ENCODE peak calls at places on chromosomes 2 and 18, in ten cellular contexts. K, N, H, V, A, M, X, W, P and S are unnamed samples.

GRCh38 chr2:83949361-83949760 is 509.7 kb downstream of the SUCLG1 start:
- DNase-seq in K (no peak), N (no peak), H (no peak), V (no peak), A (no peak), M (no peak), X (no peak), W (no peak), P (no peak), S (no peak)

GRCh38 chr2:103161456-103162289 is 399.8 kb downstream of the TMEM182 start:
- DNase-seq in K (peak; percentile 42), N (peak; percentile 14), H (peak; percentile 40), V (no peak), A (peak; percentile 67), M (no peak), X (no peak), W (peak; percentile 50), P (peak; percentile 55), S (no peak)

GRCh38 chr2:28716265-28716865 is 35.3 kb upstream of the PPP1CB start:
- DNase-seq in K (peak; percentile 7), N (peak; percentile 63), H (peak; percentile 95), V (no peak), A (peak; percentile 93), M (peak; percentile 54), X (peak; percentile 71), W (peak; percentile 91), P (peak; percentile 88), S (no peak)

GRCh38 chr2:73903313-73903712 is 10.5 kb downstream of the ACTG2 start:
- DNase-seq in K (no peak), N (no peak), H (no peak), V (no peak), A (no peak), M (no peak), X (no peak), W (no peak), P (no peak), S (no peak)

GRCh38 chr2:120161190-120161589 is 62.0 kb downstream of the TMEM185B start:
- DNase-seq in K (no peak), N (no peak), H (no peak), V (no peak), A (peak; percentile 34), M (no peak), X (no peak), W (no peak), P (no peak), S (no peak)

GRCh38 chr2:138485019-138485418 is 16.6 kb upstream of the SPOPL start:
- DNase-seq in K (no peak), N (no peak), H (peak; percentile 19), V (no peak), A (no peak), M (no peak), X (no peak), W (no peak), P (no peak), S (no peak)

GRCh38 chr2:60445684-60446184 is 107.7 kb downstream of the BCL11A start:
- DNase-seq in K (no peak), N (no peak), H (no peak), V (no peak), A (peak; percentile 61), M (no peak), X (no peak), W (no peak), P (no peak), S (no peak)

GRCh38 chr18:68847219-68847860 is 49.5 kb downstream of the CCDC102B start:
- DNase-seq in K (no peak), N (no peak), H (peak; percentile 32), V (no peak), A (peak; percentile 71), M (no peak), X (no peak), W (peak; percentile 57), P (peak; percentile 42), S (no peak)

GRCh38 chr2:128358941-128359731 is 40.5 kb upstream of the HS6ST1 start:
- DNase-seq in K (no peak), N (no peak), H (no peak), V (no peak), A (no peak), M (no peak), X (no peak), W (no peak), P (no peak), S (no peak)

GRCh38 chr2:43214253-43214652 is 12.2 kb downstream of the ZFP36L2 start:
- DNase-seq in K (no peak), N (no peak), H (no peak), V (no peak), A (no peak), M (no peak), X (no peak), W (no peak), P (no peak), S (no peak)

GRCh38 chr2:157837851-157838441 is 38.2 kb downstream of the ACVR1 start:
- DNase-seq in K (peak; percentile 43), N (no peak), H (peak; percentile 25), V (no peak), A (peak; percentile 62), M (no peak), X (peak; percentile 69), W (peak; percentile 27), P (no peak), S (no peak)

GRCh38 chr18:62030091-62030985 is 137.5 kb upstream of the RNF152 start:
- DNase-seq in K (no peak), N (no peak), H (peak; percentile 77), V (no peak), A (peak; percentile 57), M (no peak), X (no peak), W (peak; percentile 41), P (no peak), S (no peak)

GRCh38 chr18:79988925-79989361 is 580 bp upstream of the TXNL4A start:
- DNase-seq in K (no peak), N (no peak), H (peak; percentile 54), V (no peak), A (peak; percentile 72), M (no peak), X (no peak), W (peak; percentile 59), P (no peak), S (no peak)

GRCh38 chr2:207770602-207771404 is 1.1 kb upstream of the FZD5 start:
- DNase-seq in K (no peak), N (no peak), H (no peak), V (no peak), A (peak; percentile 26), M (no peak), X (no peak), W (peak; percentile 10), P (no peak), S (no peak)

GRCh38 chr2:45889053-45889452 is 237.6 kb downstream of the PRKCE start:
- DNase-seq in K (no peak), N (no peak), H (no peak), V (peak; percentile 16), A (peak; percentile 43), M (no peak), X (no peak), W (no peak), P (no peak), S (peak; percentile 60)

GRCh38 chr2:61906187-61906470 is 655 bp downstream of the COMMD1 start:
- DNase-seq in K (no peak), N (no peak), H (no peak), V (no peak), A (no peak), M (no peak), X (no peak), W (no peak), P (no peak), S (no peak)

GRCh38 chr2:99101697-99102096 is 39.8 kb upstream of the C2orf15 start:
- DNase-seq in K (no peak), N (no peak), H (peak; percentile 42), V (no peak), A (peak; percentile 26), M (no peak), X (no peak), W (peak; percentile 17), P (peak; percentile 82), S (no peak)

GRCh38 chr2:30385327-30385726 is 61.7 kb upstream of the LCLAT1 start:
- DNase-seq in K (no peak), N (no peak), H (peak; percentile 40), V (no peak), A (peak; percentile 54), M (no peak), X (no peak), W (peak; percentile 13), P (no peak), S (no peak)

GRCh38 chr2:112183327-112184025 is 45.3 kb downstream of the FBLN7 start:
- DNase-seq in K (no peak), N (no peak), H (peak; percentile 21), V (no peak), A (peak; percentile 23), M (no peak), X (no peak), W (no peak), P (no peak), S (no peak)

GRCh38 chr2:80830891-80831290 is 526.3 kb upstream of the LRRTM1 start:
- DNase-seq in K (no peak), N (no peak), H (no peak), V (no peak), A (no peak), M (no peak), X (no peak), W (no peak), P (no peak), S (no peak)

GRCh38 chr18:54284967-54285785 is 15.9 kb downstream of the POLI start:
- DNase-seq in K (no peak), N (peak; percentile 17), H (peak; percentile 70), V (peak; percentile 32), A (peak; percentile 83), M (no peak), X (no peak), W (peak; percentile 82), P (no peak), S (no peak)

GRCh38 chr18:1446765-1447164 is 542.1 kb downstream of the ADCYAP1 start:
- DNase-seq in K (no peak), N (no peak), H (no peak), V (no peak), A (no peak), M (no peak), X (no peak), W (no peak), P (no peak), S (no peak)

GRCh38 chr18:63887424-63887823 is at the start of gene SERPINB2:
- DNase-seq in K (no peak), N (no peak), H (peak; percentile 70), V (no peak), A (no peak), M (peak; percentile 55), X (no peak), W (peak; percentile 85), P (no peak), S (no peak)

GRCh38 chr2:62304429-62305417 is 108.8 kb downstream of the B3GNT2 start:
- DNase-seq in K (peak; percentile 56), N (peak; percentile 20), H (peak; percentile 81), V (no peak), A (peak; percentile 98), M (no peak), X (peak; percentile 12), W (peak; percentile 84), P (peak; percentile 84), S (peak; percentile 39)

GRCh38 chr2:10325278-10326145 is 22.8 kb downstream of the HPCAL1 start:
- DNase-seq in K (peak; percentile 83), N (no peak), H (no peak), V (no peak), A (no peak), M (no peak), X (no peak), W (no peak), P (no peak), S (no peak)

GRCh38 chr2:236501531-236501930 is 68.1 kb upstream of the ACKR3 start:
- DNase-seq in K (no peak), N (no peak), H (no peak), V (no peak), A (no peak), M (no peak), X (no peak), W (no peak), P (no peak), S (no peak)

GRCh38 chr2:27996156-27996920 is 105.8 kb downstream of the BABAM2 start:
- DNase-seq in K (no peak), N (no peak), H (no peak), V (no peak), A (no peak), M (no peak), X (no peak), W (no peak), P (no peak), S (no peak)

GRCh38 chr2:26768759-26769500 is 4.8 kb downstream of the SLC35F6 start:
- DNase-seq in K (no peak), N (no peak), H (peak; percentile 5), V (no peak), A (peak; percentile 73), M (no peak), X (peak; percentile 75), W (peak; percentile 62), P (peak; percentile 78), S (no peak)